ENCODE peak calls at places on chromosomes 2 and 18, in seven cellular contexts. One of them, this sample, is unnamed.

GRCh38 chr18:50009772-50010171 is 185.2 kb downstream of the MYO5B start:
- DNase-seq in activated B cell treated with CpG ODN at 0.5 μM for 24 hours: no peak
- DNase-seq in upper lobe of left lung: no peak
- DNase-seq in fibroblast of mammary gland: peak; percentile 31
- DNase-seq in IMR-90: peak; percentile 5
- DNase-seq in mammary epithelial cell: peak; percentile 52
- DNase-seq in BE2C: peak; percentile 28
- DNase-seq in this sample: peak; percentile 16

GRCh38 chr2:128208023-128208422 is 110.6 kb downstream of the HS6ST1 start:
- DNase-seq in BE2C: no peak
- DNase-seq in fibroblast of mammary gland: no peak
- DNase-seq in upper lobe of left lung: peak; percentile 63
- DNase-seq in IMR-90: no peak
- DNase-seq in mammary epithelial cell: no peak
- DNase-seq in activated B cell treated with CpG ODN at 0.5 μM for 24 hours: no peak
- DNase-seq in this sample: no peak

GRCh38 chr2:16506366-16506765 is 159.3 kb downstream of the CYRIA start:
- DNase-seq in IMR-90: no peak
- DNase-seq in upper lobe of left lung: no peak
- DNase-seq in fibroblast of mammary gland: no peak
- DNase-seq in activated B cell treated with CpG ODN at 0.5 μM for 24 hours: no peak
- DNase-seq in BE2C: peak; percentile 34
- DNase-seq in mammary epithelial cell: no peak
- DNase-seq in this sample: no peak

GRCh38 chr2:207734264-207734635 is 22.8 kb downstream of the CCNYL1 start:
- DNase-seq in activated B cell treated with CpG ODN at 0.5 μM for 24 hours: no peak
- DNase-seq in upper lobe of left lung: no peak
- DNase-seq in BE2C: no peak
- DNase-seq in IMR-90: peak; percentile 61
- DNase-seq in mammary epithelial cell: no peak
- DNase-seq in fibroblast of mammary gland: peak; percentile 56
- DNase-seq in this sample: no peak

GRCh38 chr18:33532978-33533377 is 45.0 kb upstream of the ASXL3 start:
- DNase-seq in IMR-90: no peak
- DNase-seq in activated B cell treated with CpG ODN at 0.5 μM for 24 hours: no peak
- DNase-seq in fibroblast of mammary gland: no peak
- DNase-seq in upper lobe of left lung: no peak
- DNase-seq in mammary epithelial cell: no peak
- DNase-seq in BE2C: no peak
- DNase-seq in this sample: no peak

GRCh38 chr2:96287273-96287856 is 18.0 kb downstream of the SNRNP200 start:
- DNase-seq in fibroblast of mammary gland: no peak
- DNase-seq in upper lobe of left lung: no peak
- DNase-seq in activated B cell treated with CpG ODN at 0.5 μM for 24 hours: no peak
- DNase-seq in IMR-90: no peak
- DNase-seq in mammary epithelial cell: no peak
- DNase-seq in BE2C: no peak
- DNase-seq in this sample: no peak

GRCh38 chr2:159461076-159461475 is 155.3 kb downstream of the BAZ2B start:
- DNase-seq in IMR-90: no peak
- DNase-seq in upper lobe of left lung: no peak
- DNase-seq in BE2C: no peak
- DNase-seq in mammary epithelial cell: no peak
- DNase-seq in fibroblast of mammary gland: no peak
- DNase-seq in activated B cell treated with CpG ODN at 0.5 μM for 24 hours: no peak
- DNase-seq in this sample: no peak

GRCh38 chr2:219736196-219736595 is 108.8 kb downstream of the SLC4A3 start:
- DNase-seq in mammary epithelial cell: peak; percentile 67
- DNase-seq in IMR-90: peak; percentile 81
- DNase-seq in activated B cell treated with CpG ODN at 0.5 μM for 24 hours: no peak
- DNase-seq in fibroblast of mammary gland: peak; percentile 81
- DNase-seq in BE2C: peak; percentile 43
- DNase-seq in upper lobe of left lung: no peak
- DNase-seq in this sample: peak; percentile 14

GRCh38 chr2:44745922-44746321 is 195.6 kb upstream of the SIX3 start:
- DNase-seq in activated B cell treated with CpG ODN at 0.5 μM for 24 hours: no peak
- DNase-seq in upper lobe of left lung: no peak
- DNase-seq in IMR-90: no peak
- DNase-seq in mammary epithelial cell: no peak
- DNase-seq in BE2C: no peak
- DNase-seq in fibroblast of mammary gland: no peak
- DNase-seq in this sample: no peak

GRCh38 chr2:71678874-71679273 is 225.5 kb downstream of the DYSF start:
- DNase-seq in upper lobe of left lung: no peak
- DNase-seq in activated B cell treated with CpG ODN at 0.5 μM for 24 hours: no peak
- DNase-seq in BE2C: no peak
- DNase-seq in mammary epithelial cell: no peak
- DNase-seq in IMR-90: no peak
- DNase-seq in fibroblast of mammary gland: no peak
- DNase-seq in this sample: no peak

GRCh38 chr2:38271697-38272096 is 105.4 kb downstream of the ATL2 start:
- DNase-seq in fibroblast of mammary gland: no peak
- DNase-seq in IMR-90: no peak
- DNase-seq in activated B cell treated with CpG ODN at 0.5 μM for 24 hours: no peak
- DNase-seq in upper lobe of left lung: no peak
- DNase-seq in BE2C: no peak
- DNase-seq in mammary epithelial cell: no peak
- DNase-seq in this sample: no peak

GRCh38 chr18:62566199-62566598 is 43.4 kb downstream of the ZCCHC2 start:
- DNase-seq in IMR-90: peak; percentile 7
- DNase-seq in upper lobe of left lung: no peak
- DNase-seq in activated B cell treated with CpG ODN at 0.5 μM for 24 hours: no peak
- DNase-seq in mammary epithelial cell: no peak
- DNase-seq in BE2C: no peak
- DNase-seq in fibroblast of mammary gland: peak; percentile 36
- DNase-seq in this sample: no peak

GRCh38 chr2:133177196-133177595 is 391.1 kb downstream of the NCKAP5 start:
- DNase-seq in BE2C: no peak
- DNase-seq in mammary epithelial cell: no peak
- DNase-seq in IMR-90: peak; percentile 33
- DNase-seq in fibroblast of mammary gland: no peak
- DNase-seq in activated B cell treated with CpG ODN at 0.5 μM for 24 hours: no peak
- DNase-seq in upper lobe of left lung: no peak
- DNase-seq in this sample: no peak

GRCh38 chr2:237383991-237384671 is 29.8 kb downstream of the COL6A3 start:
- DNase-seq in fibroblast of mammary gland: peak; percentile 92
- DNase-seq in IMR-90: peak; percentile 98
- DNase-seq in BE2C: no peak
- DNase-seq in upper lobe of left lung: no peak
- DNase-seq in mammary epithelial cell: no peak
- DNase-seq in activated B cell treated with CpG ODN at 0.5 μM for 24 hours: no peak
- DNase-seq in this sample: no peak

GRCh38 chr2:33278245-33278943 is 198.1 kb upstream of the RASGRP3 start:
- DNase-seq in fibroblast of mammary gland: peak; percentile 28
- DNase-seq in upper lobe of left lung: no peak
- DNase-seq in IMR-90: no peak
- DNase-seq in BE2C: no peak
- DNase-seq in mammary epithelial cell: no peak
- DNase-seq in activated B cell treated with CpG ODN at 0.5 μM for 24 hours: no peak
- DNase-seq in this sample: no peak

GRCh38 chr2:208384637-208385036 is 22.0 kb upstream of the PTH2R start:
- DNase-seq in BE2C: no peak
- DNase-seq in activated B cell treated with CpG ODN at 0.5 μM for 24 hours: no peak
- DNase-seq in mammary epithelial cell: no peak
- DNase-seq in IMR-90: no peak
- DNase-seq in upper lobe of left lung: no peak
- DNase-seq in fibroblast of mammary gland: no peak
- DNase-seq in this sample: no peak

GRCh38 chr18:13216092-13216582 is 2.4 kb upstream of the LDLRAD4 start:
- DNase-seq in IMR-90: peak; percentile 47
- DNase-seq in upper lobe of left lung: no peak
- DNase-seq in activated B cell treated with CpG ODN at 0.5 μM for 24 hours: no peak
- DNase-seq in mammary epithelial cell: peak; percentile 42
- DNase-seq in fibroblast of mammary gland: peak; percentile 54
- DNase-seq in BE2C: peak; percentile 65
- DNase-seq in this sample: no peak

GRCh38 chr18:46894124-46894523 is 23.2 kb downstream of the PIAS2 start:
- DNase-seq in mammary epithelial cell: no peak
- DNase-seq in IMR-90: no peak
- DNase-seq in upper lobe of left lung: no peak
- DNase-seq in activated B cell treated with CpG ODN at 0.5 μM for 24 hours: no peak
- DNase-seq in fibroblast of mammary gland: no peak
- DNase-seq in BE2C: no peak
- DNase-seq in this sample: no peak

GRCh38 chr18:2948038-2948437 is 64.9 kb downstream of the LPIN2 start:
- DNase-seq in BE2C: no peak
- DNase-seq in upper lobe of left lung: no peak
- DNase-seq in fibroblast of mammary gland: peak; percentile 65
- DNase-seq in IMR-90: peak; percentile 58
- DNase-seq in mammary epithelial cell: peak; percentile 61
- DNase-seq in activated B cell treated with CpG ODN at 0.5 μM for 24 hours: no peak
- DNase-seq in this sample: no peak

GRCh38 chr18:44130365-44130942 is 550.2 kb upstream of the SETBP1 start:
- DNase-seq in BE2C: peak; percentile 28
- DNase-seq in activated B cell treated with CpG ODN at 0.5 μM for 24 hours: no peak
- DNase-seq in IMR-90: peak; percentile 3
- DNase-seq in fibroblast of mammary gland: peak; percentile 60
- DNase-seq in mammary epithelial cell: peak; percentile 26
- DNase-seq in upper lobe of left lung: no peak
- DNase-seq in this sample: peak; percentile 23

GRCh38 chr2:8761529-8762164 is 75.8 kb downstream of the KIDINS220 start:
- DNase-seq in activated B cell treated with CpG ODN at 0.5 μM for 24 hours: no peak
- DNase-seq in fibroblast of mammary gland: peak; percentile 56
- DNase-seq in mammary epithelial cell: peak; percentile 7
- DNase-seq in BE2C: no peak
- DNase-seq in IMR-90: peak; percentile 60
- DNase-seq in upper lobe of left lung: no peak
- DNase-seq in this sample: no peak

GRCh38 chr2:44342854-44343253 is 18.4 kb downstream of the PREPL start:
- DNase-seq in activated B cell treated with CpG ODN at 0.5 μM for 24 hours: no peak
- DNase-seq in mammary epithelial cell: no peak
- DNase-seq in IMR-90: peak; percentile 7
- DNase-seq in fibroblast of mammary gland: peak; percentile 20
- DNase-seq in BE2C: peak; percentile 36
- DNase-seq in upper lobe of left lung: no peak
- DNase-seq in this sample: no peak

GRCh38 chr2:60794271-60794863 is 38.3 kb downstream of the PAPOLG start:
- DNase-seq in mammary epithelial cell: no peak
- DNase-seq in fibroblast of mammary gland: peak; percentile 34
- DNase-seq in upper lobe of left lung: no peak
- DNase-seq in BE2C: no peak
- DNase-seq in activated B cell treated with CpG ODN at 0.5 μM for 24 hours: no peak
- DNase-seq in IMR-90: peak; percentile 27
- DNase-seq in this sample: no peak

GRCh38 chr2:209390839-209391238 is 33.0 kb upstream of the MAP2 start:
- DNase-seq in activated B cell treated with CpG ODN at 0.5 μM for 24 hours: no peak
- DNase-seq in fibroblast of mammary gland: no peak
- DNase-seq in upper lobe of left lung: no peak
- DNase-seq in BE2C: no peak
- DNase-seq in mammary epithelial cell: no peak
- DNase-seq in IMR-90: no peak
- DNase-seq in this sample: no peak

GRCh38 chr2:159933727-159934049 is 128.7 kb downstream of the PLA2R1 start:
- DNase-seq in BE2C: no peak
- DNase-seq in fibroblast of mammary gland: no peak
- DNase-seq in activated B cell treated with CpG ODN at 0.5 μM for 24 hours: no peak
- DNase-seq in upper lobe of left lung: no peak
- DNase-seq in IMR-90: no peak
- DNase-seq in mammary epithelial cell: no peak
- DNase-seq in this sample: no peak

GRCh38 chr18:51537487-51537886 is 340.0 kb upstream of the MEX3C start:
- DNase-seq in mammary epithelial cell: peak; percentile 66
- DNase-seq in activated B cell treated with CpG ODN at 0.5 μM for 24 hours: no peak
- DNase-seq in IMR-90: no peak
- DNase-seq in BE2C: peak; percentile 29
- DNase-seq in fibroblast of mammary gland: no peak
- DNase-seq in upper lobe of left lung: no peak
- DNase-seq in this sample: no peak
- TF ChIP-seq CTCF in mammary epithelial cell: peak; percentile 61
- TF ChIP-seq CTCF in activated B cell treated with CpG ODN at 0.5 μM for 24 hours: no peak
- TF ChIP-seq CTCF in IMR-90: no peak
- TF ChIP-seq CTCF in BE2C: peak; percentile 24
- TF ChIP-seq CTCF in fibroblast of mammary gland: no peak
- TF ChIP-seq CTCF in upper lobe of left lung: no peak
- TF ChIP-seq CTCF in this sample: peak; percentile 43

GRCh38 chr2:11060376-11061169 is 94.7 kb upstream of the SLC66A3 start:
- DNase-seq in mammary epithelial cell: no peak
- DNase-seq in upper lobe of left lung: no peak
- DNase-seq in IMR-90: no peak
- DNase-seq in BE2C: no peak
- DNase-seq in fibroblast of mammary gland: no peak
- DNase-seq in activated B cell treated with CpG ODN at 0.5 μM for 24 hours: no peak
- DNase-seq in this sample: no peak

GRCh38 chr2:11058129-11058528 is 97.1 kb upstream of the SLC66A3 start:
- DNase-seq in mammary epithelial cell: no peak
- DNase-seq in BE2C: no peak
- DNase-seq in IMR-90: no peak
- DNase-seq in fibroblast of mammary gland: no peak
- DNase-seq in upper lobe of left lung: no peak
- DNase-seq in activated B cell treated with CpG ODN at 0.5 μM for 24 hours: no peak
- DNase-seq in this sample: no peak

GRCh38 chr2:11055816-11056215 is 99.5 kb upstream of the SLC66A3 start:
- DNase-seq in IMR-90: no peak
- DNase-seq in activated B cell treated with CpG ODN at 0.5 μM for 24 hours: no peak
- DNase-seq in upper lobe of left lung: no peak
- DNase-seq in mammary epithelial cell: no peak
- DNase-seq in BE2C: no peak
- DNase-seq in fibroblast of mammary gland: no peak
- DNase-seq in this sample: no peak

GRCh38 chr2:11054783-11055751 is 100.2 kb upstream of the SLC66A3 start:
- DNase-seq in activated B cell treated with CpG ODN at 0.5 μM for 24 hours: no peak
- DNase-seq in upper lobe of left lung: peak; percentile 38
- DNase-seq in mammary epithelial cell: no peak
- DNase-seq in fibroblast of mammary gland: no peak
- DNase-seq in BE2C: no peak
- DNase-seq in IMR-90: no peak
- DNase-seq in this sample: no peak

GRCh38 chr2:11056614-11057013 is 98.7 kb upstream of the SLC66A3 start:
- DNase-seq in activated B cell treated with CpG ODN at 0.5 μM for 24 hours: no peak
- DNase-seq in BE2C: peak; percentile 48
- DNase-seq in fibroblast of mammary gland: peak; percentile 85
- DNase-seq in upper lobe of left lung: no peak
- DNase-seq in IMR-90: peak; percentile 94
- DNase-seq in mammary epithelial cell: peak; percentile 81
- DNase-seq in this sample: no peak
- TF ChIP-seq CTCF in activated B cell treated with CpG ODN at 0.5 μM for 24 hours: no peak
- TF ChIP-seq CTCF in BE2C: no peak
- TF ChIP-seq CTCF in fibroblast of mammary gland: no peak
- TF ChIP-seq CTCF in upper lobe of left lung: no peak
- TF ChIP-seq CTCF in IMR-90: no peak
- TF ChIP-seq CTCF in mammary epithelial cell: no peak
- TF ChIP-seq CTCF in this sample: no peak

GRCh38 chr2:54455584-54456525 is at the start of gene SPTBN1:
- DNase-seq in IMR-90: peak; percentile 90
- DNase-seq in mammary epithelial cell: peak; percentile 74
- DNase-seq in BE2C: peak; percentile 86
- DNase-seq in activated B cell treated with CpG ODN at 0.5 μM for 24 hours: peak; percentile 31
- DNase-seq in upper lobe of left lung: peak; percentile 96
- DNase-seq in fibroblast of mammary gland: peak; percentile 82
- DNase-seq in this sample: peak; percentile 81
- TF ChIP-seq CTCF in IMR-90: no peak
- TF ChIP-seq CTCF in mammary epithelial cell: no peak
- TF ChIP-seq CTCF in BE2C: no peak
- TF ChIP-seq CTCF in activated B cell treated with CpG ODN at 0.5 μM for 24 hours: no peak
- TF ChIP-seq CTCF in upper lobe of left lung: peak; percentile 45
- TF ChIP-seq CTCF in fibroblast of mammary gland: no peak
- TF ChIP-seq CTCF in this sample: no peak

DNA sequence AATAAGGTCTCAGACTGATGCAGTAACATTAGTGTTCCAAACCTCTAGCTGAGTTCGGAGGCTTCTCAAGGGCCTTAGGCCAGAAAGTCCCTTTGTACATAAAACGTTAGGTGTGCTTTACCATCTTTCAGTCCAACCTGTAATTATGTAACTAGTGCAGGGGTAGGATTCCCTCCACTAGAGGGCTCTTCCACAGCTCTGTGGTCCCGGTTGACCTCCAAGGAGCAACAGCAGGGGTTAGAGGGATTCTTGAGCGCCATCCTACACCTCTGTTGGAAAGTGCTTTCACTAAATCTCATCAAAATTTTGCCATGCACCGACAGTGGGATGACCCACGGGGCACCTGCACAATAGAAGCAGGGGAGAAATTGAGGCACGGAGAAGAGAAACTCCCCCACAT is 155.8 kb upstream of the LRP1B start:
- DNase-seq in activated B cell treated with CpG ODN at 0.5 μM for 24 hours: no peak
- DNase-seq in upper lobe of left lung: no peak
- DNase-seq in IMR-90: no peak
- DNase-seq in BE2C: peak; percentile 8
- DNase-seq in fibroblast of mammary gland: no peak
- DNase-seq in mammary epithelial cell: peak; percentile 13
- DNase-seq in this sample: no peak
- TF ChIP-seq CTCF in activated B cell treated with CpG ODN at 0.5 μM for 24 hours: no peak
- TF ChIP-seq CTCF in upper lobe of left lung: peak; percentile 10
- TF ChIP-seq CTCF in IMR-90: peak; percentile 16
- TF ChIP-seq CTCF in BE2C: peak; percentile 60
- TF ChIP-seq CTCF in fibroblast of mammary gland: peak; percentile 15
- TF ChIP-seq CTCF in mammary epithelial cell: peak; percentile 37
- TF ChIP-seq CTCF in this sample: peak; percentile 72